ENCODE peak calls at places on chromosomes 13 and 19, in four cellular contexts. One of them, this sample, is unnamed.

GRCh38 chr13:110045202-110045601 is 258.8 kb upstream of the IRS2 start:
- DNase-seq in psoas muscle: no peak
- DNase-seq in GM23248: no peak
- DNase-seq in M059J: no peak
- DNase-seq in this sample: no peak

GRCh38 chr13:28492527-28493367 is 2.2 kb downstream of the FLT1 start:
- DNase-seq in psoas muscle: no peak
- DNase-seq in GM23248: no peak
- DNase-seq in M059J: no peak
- DNase-seq in this sample: peak

GRCh38 chr13:50679321-50679720 is 164.2 kb downstream of the DLEU7 start:
- DNase-seq in psoas muscle: no peak
- DNase-seq in GM23248: peak
- DNase-seq in M059J: peak
- DNase-seq in this sample: peak

GRCh38 chr19:51811344-51811743 is 16.4 kb downstream of the FPR3 start:
- DNase-seq in psoas muscle: peak
- DNase-seq in GM23248: no peak
- DNase-seq in M059J: no peak
- DNase-seq in this sample: no peak

GRCh38 chr13:30429721-30430694 is 7.7 kb downstream of the UBE2L5 start:
- DNase-seq in psoas muscle: no peak
- DNase-seq in GM23248: peak
- DNase-seq in M059J: peak
- DNase-seq in this sample: peak

GRCh38 chr19:16872728-16873127 is 16.1 kb upstream of the F2RL3 start:
- DNase-seq in psoas muscle: no peak
- DNase-seq in GM23248: no peak
- DNase-seq in M059J: no peak
- DNase-seq in this sample: no peak

GRCh38 chr19:41328157-41328817 is 18.3 kb downstream of the CCDC97 start:
- DNase-seq in psoas muscle: no peak
- DNase-seq in GM23248: no peak
- DNase-seq in M059J: no peak
- DNase-seq in this sample: peak

GRCh38 chr13:51380269-51380668 is 40.8 kb downstream of the SERPINE3 start:
- DNase-seq in psoas muscle: no peak
- DNase-seq in GM23248: peak
- DNase-seq in M059J: peak
- DNase-seq in this sample: no peak

GRCh38 chr19:51777570-51778460 is 16.8 kb downstream of the FPR2 start:
- DNase-seq in psoas muscle: peak
- DNase-seq in GM23248: peak
- DNase-seq in M059J: peak
- DNase-seq in this sample: peak

GRCh38 chr19:510606-511100 is 3.4 kb downstream of the TPGS1 start:
- DNase-seq in psoas muscle: peak
- DNase-seq in GM23248: peak
- DNase-seq in M059J: peak
- DNase-seq in this sample: peak

GRCh38 chr19:6065685-6066365 is 44.5 kb downstream of the RFX2 start:
- DNase-seq in psoas muscle: peak
- DNase-seq in GM23248: peak
- DNase-seq in M059J: peak
- DNase-seq in this sample: peak

GRCh38 chr13:75359266-75359665 is 122.7 kb downstream of the TBC1D4 start:
- DNase-seq in psoas muscle: no peak
- DNase-seq in GM23248: peak
- DNase-seq in M059J: peak
- DNase-seq in this sample: peak

GRCh38 chr13:35964764-35965163 is 166.4 kb downstream of the DCLK1 start:
- DNase-seq in psoas muscle: no peak
- DNase-seq in GM23248: no peak
- DNase-seq in M059J: peak
- DNase-seq in this sample: peak

This sample was measured in EH.